ENCODE peak calls at places on chromosome 22, in six cellular contexts. I is GM12878, J is H1, S is K562, H is HCT116, C is HepG2. K is an unnamed sample.

GRCh38 chr22:20437253-20438065 is at the start of gene SCARF2:
- DNase-seq in I (no peak), J (no peak), S (no peak), H (no peak), C (no peak), K (no peak)

GRCh38 chr22:49968313-49968830 is 7.8 kb downstream of the PIM3 start:
- DNase-seq in I (no peak), J (no peak), S (no peak), H (no peak), C (no peak), K (no peak)

GRCh38 chr22:38970548-38970947 is 11.6 kb upstream of the APOBEC3B start:
- DNase-seq in I (no peak), J (no peak), S (no peak), H (no peak), C (no peak), K (no peak)

GRCh38 chr22:32801436-32802290 is at the start of gene TIMP3:
- DNase-seq in I (no peak), J (peak), S (peak), H (no peak), C (no peak), K (no peak)

GRCh38 chr22:44455151-44455962 is 42.7 kb downstream of the RTL6 start:
- DNase-seq in I (no peak), J (no peak), S (no peak), H (no peak), C (no peak), K (no peak)

GRCh38 chr22:35483730-35484129 is 56.9 kb upstream of the RASD2 start:
- DNase-seq in I (no peak), J (no peak), S (no peak), H (no peak), C (no peak), K (no peak)

GRCh38 chr22:43928418-43929307 is 5.1 kb downstream of the PNPLA3 start:
- DNase-seq in I (no peak), J (no peak), S (no peak), H (no peak), C (no peak), K (no peak)

GRCh38 chr22:45210577-45211431 is 29.9 kb downstream of the KIAA0930 start:
- DNase-seq in I (no peak), J (no peak), S (no peak), H (no peak), C (no peak), K (no peak)

GRCh38 chr22:39349506-39349966 is 255 bp upstream of the SYNGR1 start:
- DNase-seq in I (no peak), J (no peak), S (peak), H (no peak), C (no peak), K (no peak)

GRCh38 chr22:17903564-17904295 is 120.6 kb downstream of the MICAL3 start:
- DNase-seq in I (no peak), J (no peak), S (no peak), H (no peak), C (no peak), K (no peak)

GRCh38 chr22:50696799-50697561 is 24.4 kb downstream of the SHANK3 start:
- DNase-seq in I (no peak), J (no peak), S (peak), H (no peak), C (no peak), K (no peak)

GRCh38 chr22:24189249-24190158 is 8.2 kb downstream of the SUSD2 start:
- DNase-seq in I (no peak), J (peak), S (peak), H (no peak), C (peak), K (no peak)

GRCh38 chr22:45240137-45240809 is 421 bp downstream of the KIAA0930 start:
- DNase-seq in I (no peak), J (no peak), S (no peak), H (no peak), C (no peak), K (no peak)

GRCh38 chr22:30876925-30877553 is 91.5 kb downstream of the MORC2 start:
- DNase-seq in I (no peak), J (no peak), S (no peak), H (no peak), C (no peak), K (no peak)

GRCh38 chr22:44689173-44689572 is 12.8 kb upstream of the PRR5 start:
- DNase-seq in I (no peak), J (no peak), S (no peak), H (peak), C (no peak), K (no peak)

GRCh38 chr22:43345761-43346261 is 2.6 kb upstream of the SCUBE1 start:
- DNase-seq in I (no peak), J (no peak), S (peak), H (no peak), C (peak), K (no peak)

GRCh38 chr22:28951969-28952521 is 68.7 kb downstream of the ZNRF3 start:
- DNase-seq in I (no peak), J (no peak), S (no peak), H (no peak), C (peak), K (no peak)

GRCh38 chr22:44142421-44143116 is 38.2 kb upstream of the PARVG start:
- DNase-seq in I (no peak), J (no peak), S (no peak), H (no peak), C (no peak), K (no peak)

GRCh38 chr22:36267896-36268485 is 15.1 kb downstream of the APOL1 start:
- DNase-seq in I (no peak), J (no peak), S (no peak), H (no peak), C (no peak), K (no peak)

GRCh38 chr22:44363214-44363979 is 50.6 kb upstream of the SHISAL1 start:
- DNase-seq in I (no peak), J (no peak), S (no peak), H (no peak), C (peak), K (no peak)

GRCh38 chr22:19887251-19887985 is 32.7 kb upstream of the GNB1L start:
- DNase-seq in I (no peak), J (no peak), S (no peak), H (no peak), C (no peak), K (no peak)

GRCh38 chr22:44254811-44255210 is 57.9 kb downstream of the SHISAL1 start:
- DNase-seq in I (no peak), J (no peak), S (no peak), H (no peak), C (no peak), K (no peak)

GRCh38 chr22:38835888-38836301 is 7.9 kb downstream of the NPTXR start:
- DNase-seq in I (no peak), J (no peak), S (no peak), H (no peak), C (no peak), K (no peak)

GRCh38 chr22:31861226-31861840 is 83.0 kb upstream of the YWHAH start:
- DNase-seq in I (no peak), J (no peak), S (no peak), H (no peak), C (no peak), K (no peak)

GRCh38 chr22:22691716-22692701 is 47.6 kb downstream of the GGTLC2 start:
- DNase-seq in I (no peak), J (no peak), S (no peak), H (no peak), C (no peak), K (no peak)

GRCh38 chr22:22694106-22694505 is 49.7 kb downstream of the GGTLC2 start:
- DNase-seq in I (no peak), J (no peak), S (no peak), H (no peak), C (no peak), K (no peak)

GRCh38 chr22:22691055-22691454 is 46.6 kb downstream of the GGTLC2 start:
- DNase-seq in I (no peak), J (no peak), S (no peak), H (no peak), C (no peak), K (no peak)

GRCh38 chr22:22692707-22693530 is 48.5 kb downstream of the GGTLC2 start:
- DNase-seq in I (no peak), J (no peak), S (peak), H (no peak), C (peak), K (peak)

GRCh38 chr22:22693531-22693884 is 49.1 kb downstream of the GGTLC2 start:
- DNase-seq in I (no peak), J (no peak), S (no peak), H (no peak), C (no peak), K (no peak)
- H3K4me3 ChIP-seq in I (no peak), J (no peak), S (no peak), H (peak), C (no peak), K (no peak)

GRCh38 chr22:47400701-47401591 is 638.5 kb downstream of the TBC1D22A start:
- DNase-seq in I (no peak), J (no peak), S (no peak), H (no peak), C (no peak), K (no peak)
- TF ChIP-seq ZNF274 in I (no peak), J (no peak), S (no peak), H (no peak), C (no peak), K (no peak)

GRCh38 chr22:46596819-46597218 is 23.4 kb upstream of the GRAMD4 start:
- DNase-seq in I (no peak), J (no peak), S (no peak), H (peak), C (no peak), K (no peak)

GRCh38 chr22:46593996-46594946 is 25.9 kb upstream of the GRAMD4 start:
- DNase-seq in I (no peak), J (no peak), S (no peak), H (no peak), C (no peak), K (no peak)

GRCh38 chr22:46596032-46596441 is 24.1 kb upstream of the GRAMD4 start:
- DNase-seq in I (no peak), J (no peak), S (no peak), H (no peak), C (no peak), K (no peak)

GRCh38 chr22:46594947-46595298 is 25.3 kb upstream of the GRAMD4 start:
- DNase-seq in I (no peak), J (no peak), S (no peak), H (no peak), C (no peak), K (no peak)

DNA sequence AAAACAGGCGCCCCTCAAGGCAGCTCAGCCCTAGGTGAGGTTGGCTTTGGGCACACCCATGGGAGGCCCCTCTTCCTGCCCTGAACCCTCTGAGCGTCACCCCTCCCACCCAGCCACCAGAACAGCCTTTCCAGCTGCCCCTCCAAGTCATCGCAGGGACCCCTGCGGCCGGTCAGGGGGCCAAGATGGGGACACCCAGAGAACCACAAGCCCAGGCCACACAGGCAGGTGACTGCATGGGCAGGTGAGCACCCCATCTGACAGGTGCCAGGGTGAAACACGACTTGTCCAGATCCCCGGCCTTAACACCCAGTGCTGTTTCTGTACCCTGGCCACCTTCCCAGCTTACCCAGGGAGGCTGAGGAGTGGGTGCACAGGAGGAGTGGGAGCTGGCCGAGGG is 24.6 kb upstream of the GRAMD4 start:
- DNase-seq in I (no peak), J (no peak), S (no peak), H (no peak), C (no peak), K (no peak)
- H3K9ac ChIP-seq in I (no peak), J (no peak), S (no peak), H (no peak), C (no peak), K (no peak)

GRCh38 chr22:37566329-37566837 is 6.1 kb downstream of the CDC42EP1 start:
- DNase-seq in I (no peak), J (no peak), S (no peak), H (no peak), C (no peak), K (no peak)
- H3K4me3 ChIP-seq in I (no peak), J (no peak), S (no peak), H (no peak), C (no peak), K (no peak)

GRCh38 chr22:21937821-21938070 is 14.9 kb downstream of the PPM1F start:
- DNase-seq in I (no peak), J (no peak), S (no peak), H (no peak), C (no peak), K (no peak)
- TF ChIP-seq ZNF274 in I (no peak), J (no peak), S (no peak), H (no peak), C (no peak), K (no peak)

DNA sequence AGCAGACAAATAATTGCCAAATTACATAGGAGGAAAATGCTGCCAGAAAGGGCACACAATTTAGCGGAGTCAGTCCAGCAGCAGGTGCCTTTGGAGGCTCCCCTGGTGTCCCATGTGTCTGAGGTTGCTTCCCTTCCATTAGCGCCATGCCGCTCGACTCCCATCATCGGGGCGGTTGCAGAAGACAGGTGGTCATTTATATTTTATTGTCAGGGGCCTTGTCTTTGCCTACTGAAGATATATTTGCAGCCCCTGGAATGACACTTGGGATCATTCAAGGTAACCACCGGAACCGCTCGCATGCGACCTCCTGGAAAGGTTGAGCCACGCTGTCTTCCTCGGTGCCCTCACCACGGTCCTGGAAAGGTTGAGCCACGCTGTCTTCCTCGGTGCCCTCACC is 298.3 kb downstream of the TBC1D22A start:
- DNase-seq in I (no peak), J (no peak), S (no peak), H (no peak), C (no peak), K (no peak)
- H3K9ac ChIP-seq in I (no peak), J (no peak), S (no peak), H (no peak), C (no peak), K (no peak)

GRCh38 chr22:40960137-40960536 is 9.0 kb downstream of the RBX1 start:
- DNase-seq in I (no peak), J (no peak), S (no peak), H (no peak), C (no peak), K (no peak)
- H3K4me3 ChIP-seq in I (no peak), J (no peak), S (no peak), H (no peak), C (no peak), K (no peak)

GRCh38 chr22:27546157-27546556 is 255.4 kb downstream of the MN1 start:
- DNase-seq in I (no peak), J (no peak), S (no peak), H (no peak), C (no peak), K (no peak)

GRCh38 chr22:27542602-27543001 is 259.0 kb downstream of the MN1 start:
- DNase-seq in I (no peak), J (no peak), S (no peak), H (no peak), C (no peak), K (no peak)

GRCh38 chr22:27543460-27543859 is 258.1 kb downstream of the MN1 start:
- DNase-seq in I (no peak), J (no peak), S (no peak), H (no peak), C (no peak), K (no peak)

GRCh38 chr22:27541831-27542230 is 259.7 kb downstream of the MN1 start:
- DNase-seq in I (no peak), J (no peak), S (no peak), H (no peak), C (no peak), K (no peak)

GRCh38 chr22:27545071-27545470 is 256.5 kb downstream of the MN1 start:
- DNase-seq in I (no peak), J (no peak), S (no peak), H (no peak), C (no peak), K (no peak)
- TF ChIP-seq ZNF274 in I (no peak), J (no peak), S (no peak), H (no peak), C (no peak), K (no peak)

GRCh38 chr22:42343136-42343484 is 72.7 kb upstream of the TCF20 start:
- DNase-seq in I (no peak), J (no peak), S (no peak), H (no peak), C (no peak), K (no peak)
- H3K9ac ChIP-seq in I (no peak), J (no peak), S (no peak), H (peak), C (no peak), K (peak)

DNA sequence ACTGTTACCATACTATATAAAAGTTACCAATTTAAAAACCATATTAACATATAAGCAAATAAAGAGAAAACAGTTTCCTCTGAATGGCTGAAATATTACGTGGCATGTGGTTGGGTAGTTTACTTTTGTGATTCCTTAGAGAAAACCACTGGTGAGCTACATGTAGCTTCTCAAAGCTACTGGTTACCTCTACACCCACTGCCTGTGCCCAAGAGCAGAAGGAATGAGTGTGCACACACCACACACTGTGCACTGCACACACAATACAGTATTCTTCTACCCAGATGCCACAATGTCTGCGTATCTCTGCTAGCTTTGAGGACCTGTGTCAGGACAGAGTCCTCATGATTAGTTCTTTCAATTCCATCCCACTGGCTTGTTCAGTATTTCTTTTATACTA is 25.5 kb upstream of the YPEL1 start:
- DNase-seq in I (no peak), J (no peak), S (no peak), H (no peak), C (no peak), K (no peak)
- H3K4me3 ChIP-seq in I (no peak), J (no peak), S (no peak), H (no peak), C (no peak), K (no peak)